ENCODE peak calls at places on chromosome 6, in ten cellular contexts. One of them, this sample, is unnamed.

GRCh38 chr6:21598662-21599061 is 5.1 kb downstream of the SOX4 start:
- DNase-seq in ACHN: no peak
- DNase-seq in MM.1S: no peak
- DNase-seq in NCI-H1694: no peak
- DNase-seq in HFFc6: no peak
- DNase-seq in activated T-cell treated with anti-CD3 and anti-CD28 coated beads for 1 hour: no peak
- DNase-seq in effector memory CD8-positive, alpha-beta T cell: no peak
- DNase-seq in NCI-H774: no peak
- DNase-seq in EL: peak; percentile 17
- DNase-seq in endothelial cell: no peak
- DNase-seq in this sample: peak; percentile 15

GRCh38 chr6:5260111-5260620 is 584 bp downstream of the LYRM4 start:
- DNase-seq in HFFc6: peak; percentile 51
- DNase-seq in effector memory CD8-positive, alpha-beta T cell: peak; percentile 73
- DNase-seq in NCI-H1694: no peak
- DNase-seq in endothelial cell: peak; percentile 58
- DNase-seq in NCI-H774: peak; percentile 67
- DNase-seq in ACHN: peak; percentile 72
- DNase-seq in MM.1S: peak; percentile 82
- DNase-seq in activated T-cell treated with anti-CD3 and anti-CD28 coated beads for 1 hour: peak; percentile 60
- DNase-seq in EL: peak; percentile 62
- DNase-seq in this sample: peak; percentile 54

GRCh38 chr6:22071655-22072054 is 225.2 kb downstream of the PRL start:
- DNase-seq in NCI-H774: no peak
- DNase-seq in ACHN: peak; percentile 57
- DNase-seq in EL: peak; percentile 63
- DNase-seq in activated T-cell treated with anti-CD3 and anti-CD28 coated beads for 1 hour: no peak
- DNase-seq in HFFc6: peak; percentile 21
- DNase-seq in NCI-H1694: peak; percentile 14
- DNase-seq in MM.1S: no peak
- DNase-seq in effector memory CD8-positive, alpha-beta T cell: no peak
- DNase-seq in endothelial cell: peak; percentile 32
- DNase-seq in this sample: no peak

GRCh38 chr6:111517965-111518364 is 34.9 kb upstream of the REV3L start:
- DNase-seq in EL: no peak
- DNase-seq in HFFc6: no peak
- DNase-seq in effector memory CD8-positive, alpha-beta T cell: no peak
- DNase-seq in MM.1S: no peak
- DNase-seq in activated T-cell treated with anti-CD3 and anti-CD28 coated beads for 1 hour: no peak
- DNase-seq in endothelial cell: no peak
- DNase-seq in ACHN: no peak
- DNase-seq in NCI-H1694: no peak
- DNase-seq in NCI-H774: no peak
- DNase-seq in this sample: no peak

GRCh38 chr6:1850581-1851157 is 241.0 kb downstream of the FOXC1 start:
- DNase-seq in NCI-H1694: no peak
- DNase-seq in activated T-cell treated with anti-CD3 and anti-CD28 coated beads for 1 hour: no peak
- DNase-seq in HFFc6: no peak
- DNase-seq in ACHN: no peak
- DNase-seq in EL: no peak
- DNase-seq in effector memory CD8-positive, alpha-beta T cell: no peak
- DNase-seq in MM.1S: no peak
- DNase-seq in NCI-H774: no peak
- DNase-seq in endothelial cell: no peak
- DNase-seq in this sample: no peak

GRCh38 chr6:134379086-134379485 is 61.2 kb upstream of the SGK1 start:
- DNase-seq in MM.1S: no peak
- DNase-seq in HFFc6: no peak
- DNase-seq in activated T-cell treated with anti-CD3 and anti-CD28 coated beads for 1 hour: no peak
- DNase-seq in EL: no peak
- DNase-seq in ACHN: no peak
- DNase-seq in effector memory CD8-positive, alpha-beta T cell: no peak
- DNase-seq in endothelial cell: no peak
- DNase-seq in NCI-H774: peak; percentile 76
- DNase-seq in NCI-H1694: no peak
- DNase-seq in this sample: no peak

GRCh38 chr6:142416179-142416578 is 114.4 kb downstream of the ADGRG6 start:
- DNase-seq in EL: peak; percentile 96
- DNase-seq in NCI-H774: no peak
- DNase-seq in NCI-H1694: no peak
- DNase-seq in endothelial cell: no peak
- DNase-seq in HFFc6: peak; percentile 92
- DNase-seq in effector memory CD8-positive, alpha-beta T cell: no peak
- DNase-seq in activated T-cell treated with anti-CD3 and anti-CD28 coated beads for 1 hour: no peak
- DNase-seq in MM.1S: no peak
- DNase-seq in ACHN: peak; percentile 63
- DNase-seq in this sample: peak; percentile 88

GRCh38 chr6:109626311-109626710 is 64.7 kb downstream of the AK9 start:
- DNase-seq in activated T-cell treated with anti-CD3 and anti-CD28 coated beads for 1 hour: no peak
- DNase-seq in effector memory CD8-positive, alpha-beta T cell: no peak
- DNase-seq in HFFc6: no peak
- DNase-seq in ACHN: no peak
- DNase-seq in MM.1S: no peak
- DNase-seq in NCI-H1694: no peak
- DNase-seq in NCI-H774: no peak
- DNase-seq in EL: no peak
- DNase-seq in endothelial cell: no peak
- DNase-seq in this sample: no peak

GRCh38 chr6:16704706-16705402 is 56.4 kb downstream of the ATXN1 start:
- DNase-seq in activated T-cell treated with anti-CD3 and anti-CD28 coated beads for 1 hour: no peak
- DNase-seq in ACHN: no peak
- DNase-seq in MM.1S: no peak
- DNase-seq in NCI-H774: no peak
- DNase-seq in effector memory CD8-positive, alpha-beta T cell: no peak
- DNase-seq in HFFc6: peak; percentile 61
- DNase-seq in endothelial cell: no peak
- DNase-seq in EL: peak; percentile 60
- DNase-seq in NCI-H1694: no peak
- DNase-seq in this sample: peak; percentile 36

GRCh38 chr6:165245287-165245686 is 64.1 kb downstream of the C6orf118 start:
- DNase-seq in effector memory CD8-positive, alpha-beta T cell: no peak
- DNase-seq in NCI-H1694: no peak
- DNase-seq in HFFc6: no peak
- DNase-seq in EL: no peak
- DNase-seq in NCI-H774: no peak
- DNase-seq in MM.1S: no peak
- DNase-seq in endothelial cell: no peak
- DNase-seq in activated T-cell treated with anti-CD3 and anti-CD28 coated beads for 1 hour: no peak
- DNase-seq in ACHN: peak; percentile 15
- DNase-seq in this sample: peak; percentile 22

GRCh38 chr6:158835616-158836221 is 16.6 kb upstream of the EZR start:
- DNase-seq in MM.1S: no peak
- DNase-seq in NCI-H1694: no peak
- DNase-seq in ACHN: no peak
- DNase-seq in HFFc6: no peak
- DNase-seq in EL: no peak
- DNase-seq in activated T-cell treated with anti-CD3 and anti-CD28 coated beads for 1 hour: no peak
- DNase-seq in endothelial cell: no peak
- DNase-seq in effector memory CD8-positive, alpha-beta T cell: no peak
- DNase-seq in NCI-H774: no peak
- DNase-seq in this sample: no peak

GRCh38 chr6:155493694-155494143 is 38.1 kb upstream of the NOX3 start:
- DNase-seq in activated T-cell treated with anti-CD3 and anti-CD28 coated beads for 1 hour: no peak
- DNase-seq in NCI-H774: no peak
- DNase-seq in NCI-H1694: no peak
- DNase-seq in EL: peak; percentile 99
- DNase-seq in HFFc6: peak; percentile 99
- DNase-seq in ACHN: peak; percentile 96
- DNase-seq in MM.1S: peak; percentile 24
- DNase-seq in endothelial cell: no peak
- DNase-seq in effector memory CD8-positive, alpha-beta T cell: no peak
- DNase-seq in this sample: peak; percentile 95

GRCh38 chr6:9502991-9503761 is 911.7 kb downstream of the TFAP2A start:
- DNase-seq in effector memory CD8-positive, alpha-beta T cell: no peak
- DNase-seq in NCI-H774: no peak
- DNase-seq in endothelial cell: no peak
- DNase-seq in EL: peak; percentile 98
- DNase-seq in HFFc6: peak; percentile 95
- DNase-seq in ACHN: no peak
- DNase-seq in MM.1S: no peak
- DNase-seq in NCI-H1694: no peak
- DNase-seq in activated T-cell treated with anti-CD3 and anti-CD28 coated beads for 1 hour: no peak
- DNase-seq in this sample: peak; percentile 86

GRCh38 chr6:17212541-17213371 is 68.4 kb upstream of the RBM24 start:
- DNase-seq in HFFc6: no peak
- DNase-seq in endothelial cell: no peak
- DNase-seq in effector memory CD8-positive, alpha-beta T cell: no peak
- DNase-seq in NCI-H774: peak; percentile 31
- DNase-seq in MM.1S: no peak
- DNase-seq in EL: no peak
- DNase-seq in ACHN: no peak
- DNase-seq in activated T-cell treated with anti-CD3 and anti-CD28 coated beads for 1 hour: no peak
- DNase-seq in NCI-H1694: no peak
- DNase-seq in this sample: no peak

GRCh38 chr6:164396071-164397047 is 913.0 kb downstream of the C6orf118 start:
- DNase-seq in NCI-H774: peak; percentile 46
- DNase-seq in NCI-H1694: no peak
- DNase-seq in ACHN: peak; percentile 32
- DNase-seq in MM.1S: peak; percentile 63
- DNase-seq in HFFc6: no peak
- DNase-seq in endothelial cell: no peak
- DNase-seq in EL: peak; percentile 1
- DNase-seq in activated T-cell treated with anti-CD3 and anti-CD28 coated beads for 1 hour: no peak
- DNase-seq in effector memory CD8-positive, alpha-beta T cell: no peak
- DNase-seq in this sample: no peak

GRCh38 chr6:82783587-82784253 is 281.9 kb downstream of the UBE3D start:
- DNase-seq in ACHN: peak; percentile 5
- DNase-seq in EL: no peak
- DNase-seq in endothelial cell: no peak
- DNase-seq in NCI-H1694: no peak
- DNase-seq in NCI-H774: peak; percentile 67
- DNase-seq in effector memory CD8-positive, alpha-beta T cell: no peak
- DNase-seq in MM.1S: no peak
- DNase-seq in activated T-cell treated with anti-CD3 and anti-CD28 coated beads for 1 hour: no peak
- DNase-seq in HFFc6: no peak
- DNase-seq in this sample: no peak

GRCh38 chr6:8539446-8539845 is 104.1 kb upstream of the SLC35B3 start:
- DNase-seq in HFFc6: peak; percentile 21
- DNase-seq in ACHN: peak; percentile 10
- DNase-seq in NCI-H1694: no peak
- DNase-seq in endothelial cell: no peak
- DNase-seq in NCI-H774: no peak
- DNase-seq in MM.1S: peak; percentile 31
- DNase-seq in activated T-cell treated with anti-CD3 and anti-CD28 coated beads for 1 hour: no peak
- DNase-seq in effector memory CD8-positive, alpha-beta T cell: no peak
- DNase-seq in EL: peak; percentile 38
- DNase-seq in this sample: peak; percentile 13

GRCh38 chr6:126087456-126087855 is 101.1 kb downstream of the TRMT11 start:
- DNase-seq in NCI-H1694: no peak
- DNase-seq in activated T-cell treated with anti-CD3 and anti-CD28 coated beads for 1 hour: no peak
- DNase-seq in NCI-H774: no peak
- DNase-seq in endothelial cell: no peak
- DNase-seq in EL: no peak
- DNase-seq in ACHN: no peak
- DNase-seq in HFFc6: no peak
- DNase-seq in MM.1S: no peak
- DNase-seq in effector memory CD8-positive, alpha-beta T cell: no peak
- DNase-seq in this sample: no peak

GRCh38 chr6:20841806-20842205 is 307.5 kb downstream of the CDKAL1 start:
- DNase-seq in NCI-H774: no peak
- DNase-seq in NCI-H1694: no peak
- DNase-seq in HFFc6: no peak
- DNase-seq in ACHN: no peak
- DNase-seq in effector memory CD8-positive, alpha-beta T cell: no peak
- DNase-seq in endothelial cell: no peak
- DNase-seq in activated T-cell treated with anti-CD3 and anti-CD28 coated beads for 1 hour: no peak
- DNase-seq in EL: no peak
- DNase-seq in MM.1S: no peak
- DNase-seq in this sample: no peak

GRCh38 chr6:27623103-27623502 is 150.2 kb upstream of the ZNF184 start:
- DNase-seq in activated T-cell treated with anti-CD3 and anti-CD28 coated beads for 1 hour: no peak
- DNase-seq in endothelial cell: no peak
- DNase-seq in EL: no peak
- DNase-seq in NCI-H1694: no peak
- DNase-seq in ACHN: no peak
- DNase-seq in NCI-H774: no peak
- DNase-seq in effector memory CD8-positive, alpha-beta T cell: no peak
- DNase-seq in HFFc6: no peak
- DNase-seq in MM.1S: no peak
- DNase-seq in this sample: no peak

GRCh38 chr6:44670146-44670545 is 282.6 kb downstream of the CDC5L start:
- DNase-seq in HFFc6: no peak
- DNase-seq in EL: no peak
- DNase-seq in activated T-cell treated with anti-CD3 and anti-CD28 coated beads for 1 hour: no peak
- DNase-seq in NCI-H1694: no peak
- DNase-seq in NCI-H774: no peak
- DNase-seq in MM.1S: no peak
- DNase-seq in endothelial cell: no peak
- DNase-seq in effector memory CD8-positive, alpha-beta T cell: no peak
- DNase-seq in ACHN: no peak
- DNase-seq in this sample: no peak

GRCh38 chr6:108260126-108260808 is 573 bp downstream of the SNX3 start:
- DNase-seq in endothelial cell: no peak
- DNase-seq in effector memory CD8-positive, alpha-beta T cell: peak; percentile 0
- DNase-seq in EL: peak; percentile 49
- DNase-seq in HFFc6: peak; percentile 22
- DNase-seq in NCI-H774: no peak
- DNase-seq in activated T-cell treated with anti-CD3 and anti-CD28 coated beads for 1 hour: no peak
- DNase-seq in MM.1S: peak; percentile 55
- DNase-seq in NCI-H1694: no peak
- DNase-seq in ACHN: peak; percentile 28
- DNase-seq in this sample: no peak

GRCh38 chr6:168052291-168052891 is 26.6 kb downstream of the FRMD1 start:
- DNase-seq in effector memory CD8-positive, alpha-beta T cell: no peak
- DNase-seq in MM.1S: no peak
- DNase-seq in NCI-H1694: no peak
- DNase-seq in EL: no peak
- DNase-seq in activated T-cell treated with anti-CD3 and anti-CD28 coated beads for 1 hour: no peak
- DNase-seq in ACHN: no peak
- DNase-seq in endothelial cell: no peak
- DNase-seq in NCI-H774: no peak
- DNase-seq in HFFc6: no peak
- DNase-seq in this sample: no peak

GRCh38 chr6:37177083-37177949 is 7.4 kb downstream of the PIM1 start:
- DNase-seq in MM.1S: no peak
- DNase-seq in activated T-cell treated with anti-CD3 and anti-CD28 coated beads for 1 hour: no peak
- DNase-seq in NCI-H1694: no peak
- DNase-seq in ACHN: no peak
- DNase-seq in EL: no peak
- DNase-seq in HFFc6: no peak
- DNase-seq in effector memory CD8-positive, alpha-beta T cell: no peak
- DNase-seq in endothelial cell: no peak
- DNase-seq in NCI-H774: no peak
- DNase-seq in this sample: no peak

GRCh38 chr6:141103246-141103645 is 1029.5 kb upstream of the GJE1 start:
- DNase-seq in endothelial cell: no peak
- DNase-seq in activated T-cell treated with anti-CD3 and anti-CD28 coated beads for 1 hour: no peak
- DNase-seq in NCI-H1694: no peak
- DNase-seq in MM.1S: no peak
- DNase-seq in EL: peak; percentile 43
- DNase-seq in NCI-H774: peak; percentile 13
- DNase-seq in ACHN: peak; percentile 78
- DNase-seq in HFFc6: peak; percentile 44
- DNase-seq in effector memory CD8-positive, alpha-beta T cell: no peak
- DNase-seq in this sample: peak; percentile 88

GRCh38 chr6:134267917-134268361 is 50.0 kb downstream of the SGK1 start:
- DNase-seq in ACHN: no peak
- DNase-seq in HFFc6: no peak
- DNase-seq in endothelial cell: peak; percentile 19
- DNase-seq in EL: no peak
- DNase-seq in NCI-H774: peak; percentile 60
- DNase-seq in NCI-H1694: no peak
- DNase-seq in activated T-cell treated with anti-CD3 and anti-CD28 coated beads for 1 hour: no peak
- DNase-seq in MM.1S: no peak
- DNase-seq in effector memory CD8-positive, alpha-beta T cell: no peak
- DNase-seq in this sample: no peak

GRCh38 chr6:45724511-45724910 is 291.1 kb downstream of the CLIC5 start:
- DNase-seq in ACHN: no peak
- DNase-seq in endothelial cell: no peak
- DNase-seq in HFFc6: peak; percentile 73
- DNase-seq in NCI-H1694: no peak
- DNase-seq in MM.1S: no peak
- DNase-seq in NCI-H774: no peak
- DNase-seq in activated T-cell treated with anti-CD3 and anti-CD28 coated beads for 1 hour: no peak
- DNase-seq in effector memory CD8-positive, alpha-beta T cell: no peak
- DNase-seq in EL: peak; percentile 90
- DNase-seq in this sample: no peak

GRCh38 chr6:132136976-132137375 is 185.8 kb upstream of the CCN2 start:
- DNase-seq in MM.1S: no peak
- DNase-seq in endothelial cell: no peak
- DNase-seq in activated T-cell treated with anti-CD3 and anti-CD28 coated beads for 1 hour: no peak
- DNase-seq in EL: no peak
- DNase-seq in NCI-H774: no peak
- DNase-seq in ACHN: no peak
- DNase-seq in HFFc6: peak; percentile 15
- DNase-seq in effector memory CD8-positive, alpha-beta T cell: no peak
- DNase-seq in NCI-H1694: no peak
- DNase-seq in this sample: no peak

This sample was measured in RCC 7860.